ENCODE peak calls at places on chromosomes 3 and 15, in four cellular contexts. D is transverse colon, T is substantia nigra, B is uterus. E is an unnamed sample.

GRCh38 chr3:122890077-122890484 is 95.2 kb downstream of the SLC49A4 start:
- DNase-seq in D (peak; percentile 16), T (no peak), B (peak; percentile 67), E (no peak)

GRCh38 chr15:66886686-66887273 is 178.6 kb upstream of the SMAD3 start:
- DNase-seq in D (no peak), T (no peak), B (no peak), E (peak; percentile 8)

GRCh38 chr15:88535100-88535499 is 11.4 kb downstream of the DET1 start:
- DNase-seq in D (no peak), T (no peak), B (no peak), E (no peak)

GRCh38 chr15:63157891-63158431 is 684 bp upstream of the RPS27L start:
- DNase-seq in D (peak; percentile 54), T (no peak), B (peak; percentile 60), E (peak; percentile 69)

GRCh38 chr3:131735121-131735520 is 232.3 kb upstream of the MRPL3 start:
- DNase-seq in D (no peak), T (no peak), B (no peak), E (no peak)

GRCh38 chr3:46843508-46843907 is 19.7 kb downstream of the MYL3 start:
- DNase-seq in D (no peak), T (no peak), B (no peak), E (no peak)

GRCh38 chr3:149273096-149273751 is 51.6 kb upstream of the CP start:
- DNase-seq in D (peak; percentile 40), T (no peak), B (peak; percentile 40), E (peak; percentile 53)

GRCh38 chr3:157494581-157495281 is 8.5 kb downstream of the VEPH1 start:
- DNase-seq in D (no peak), T (no peak), B (no peak), E (no peak)

GRCh38 chr15:67091073-67091965 is 25.9 kb downstream of the SMAD3 start:
- DNase-seq in D (peak; percentile 72), T (no peak), B (peak; percentile 71), E (peak; percentile 57)

GRCh38 chr15:63501256-63502089 is 2.9 kb upstream of the USP3 start:
- DNase-seq in D (peak; percentile 83), T (no peak), B (peak; percentile 87), E (peak; percentile 88)

GRCh38 chr3:105367406-105368213 is 901 bp downstream of the ALCAM start:
- DNase-seq in D (peak; percentile 84), T (peak; percentile 33), B (peak; percentile 32), E (peak; percentile 84)

GRCh38 chr3:52983336-52983807 is 62.5 kb downstream of the SFMBT1 start:
- DNase-seq in D (peak; percentile 38), T (no peak), B (no peak), E (no peak)

GRCh38 chr3:111862974-111863373 is 3.9 kb downstream of the PHLDB2 start:
- DNase-seq in D (no peak), T (no peak), B (no peak), E (no peak)

GRCh38 chr3:168506589-168506988 is 410.9 kb upstream of the GOLIM4 start:
- DNase-seq in D (no peak), T (no peak), B (no peak), E (no peak)

GRCh38 chr15:79924379-79924778 is 27.6 kb upstream of the MTHFS start:
- DNase-seq in D (no peak), T (no peak), B (no peak), E (no peak)

GRCh38 chr3:188076176-188076575 is 77.8 kb upstream of the LPP start:
- DNase-seq in D (no peak), T (no peak), B (peak; percentile 43), E (no peak)

GRCh38 chr3:170760174-170760526 is 109.8 kb downstream of the RPL22L1 start:
- DNase-seq in D (no peak), T (no peak), B (no peak), E (no peak)

GRCh38 chr15:40330368-40330836 is 6.9 kb downstream of the INAFM2 start:
- DNase-seq in D (peak; percentile 58), T (no peak), B (peak; percentile 54), E (no peak)

GRCh38 chr3:116233921-116234320 is 211.4 kb downstream of the LSAMP start:
- DNase-seq in D (no peak), T (no peak), B (no peak), E (no peak)

GRCh38 chr15:57541805-57542504 is 49.7 kb upstream of the MYZAP start:
- DNase-seq in D (peak; percentile 80), T (no peak), B (peak; percentile 80), E (peak; percentile 85)

GRCh38 chr15:48677821-48678220 is 32.3 kb upstream of the FBN1 start:
- DNase-seq in D (no peak), T (no peak), B (no peak), E (no peak)

E was measured in colonic mucosa.